ENCODE peak calls at places on chromosome 1, in ten cellular contexts. J is prostate gland, M is transverse colon, Y is body of pancreas, W is suprapubic skin, E is heart left ventricle, N is A549, L is uterus, V is right lobe of liver, A is stomach. K is an unnamed sample. For H3K4me1, the result is how much of the 10 kb centered on the place peaks cover.

GRCh38 chr1:177784394-177784793 is 185.5 kb downstream of the SEC16B start:
- DNase-seq in N (no peak), E (no peak), V (no peak), Y (no peak), A (no peak), M (no peak), L (no peak), W (no peak), J (no peak), K (no peak)

GRCh38 chr1:214008791-214009612 is 21.2 kb downstream of the PROX1 start:
- DNase-seq in M (no peak), A (no peak), N (no peak), V (no peak), E (no peak), Y (no peak), W (no peak), J (no peak), L (no peak), K (no peak)

GRCh38 chr1:223087231-223087990 is 55.6 kb downstream of the TLR5 start:
- DNase-seq in J (no peak), A (no peak), Y (no peak), V (no peak), N (no peak), M (no peak), L (peak), W (no peak), E (no peak), K (no peak)

GRCh38 chr1:214165850-214166374 is 115.0 kb upstream of the SMYD2 start:
- DNase-seq in M (no peak), N (no peak), E (no peak), W (no peak), L (no peak), A (no peak), J (no peak), Y (no peak), V (no peak), K (no peak)

GRCh38 chr1:5390497-5390896 is 601.7 kb downstream of the NPHP4 start:
- DNase-seq in Y (no peak), V (no peak), E (no peak), A (no peak), M (no peak), L (no peak), N (no peak), J (no peak), W (no peak), K (no peak)

GRCh38 chr1:171397851-171398469 is 84.0 kb downstream of the FMO4 start:
- DNase-seq in E (no peak), V (no peak), N (no peak), W (no peak), Y (no peak), J (no peak), M (no peak), L (no peak), A (no peak), K (no peak)

GRCh38 chr1:172085372-172085771 is 244.1 kb downstream of the DNM3 start:
- DNase-seq in M (no peak), J (no peak), Y (no peak), L (no peak), A (no peak), N (no peak), V (no peak), W (no peak), E (no peak), K (no peak)

GRCh38 chr1:229019647-229020281 is 251.1 kb upstream of the RAB4A start:
- DNase-seq in W (no peak), N (no peak), Y (no peak), L (no peak), J (peak), E (no peak), A (peak), V (no peak), M (no peak), K (peak)

GRCh38 chr1:47216278-47217059 is 15.6 kb downstream of the TAL1 start:
- DNase-seq in J (no peak), V (no peak), M (no peak), L (no peak), N (no peak), E (no peak), W (no peak), Y (no peak), A (no peak), K (no peak)

GRCh38 chr1:212607924-212608208 is 695 bp upstream of the ATF3 start:
- DNase-seq in J (no peak), W (no peak), V (no peak), M (no peak), A (no peak), N (no peak), Y (no peak), L (no peak), E (no peak), K (no peak)
- TF ChIP-seq POLR2A in J (no peak), W (no peak), V (peak), M (no peak), A (no peak), N (no peak), Y (no peak), L (no peak), E (no peak), K (no peak)

GRCh38 chr1:230798491-230798890 is 51.3 kb downstream of the CAPN9 start:
- DNase-seq in Y (no peak), V (no peak), L (no peak), W (no peak), A (no peak), J (no peak), M (no peak), E (no peak), N (no peak), K (no peak)
- H3K27ac ChIP-seq in Y (no peak), V (no peak), L (no peak), W (no peak), A (no peak), J (no peak), M (no peak), E (no peak), N (no peak), K (no peak)

GRCh38 chr1:231415018-231415583 is 7.0 kb downstream of the EGLN1 start:
- DNase-seq in L (no peak), V (no peak), A (no peak), E (no peak), M (no peak), N (no peak), Y (no peak), W (no peak), J (no peak), K (no peak)
- H3K4me1 ChIP-seq in L (under half), V (under half), A (half or more), E (half or more), M (under half), N (half or more), Y (half or more), W (half or more), J (under half), K (under half)

GRCh38 chr1:196651637-196652215 is at the start of gene CFH:
- DNase-seq in Y (no peak), E (no peak), N (peak), A (no peak), W (no peak), L (no peak), V (no peak), J (no peak), M (no peak), K (no peak)
- TF ChIP-seq POLR2A in Y (peak), E (no peak), N (no peak), A (no peak), W (no peak), L (no peak), V (peak), J (peak), M (peak), K (no peak)

DNA sequence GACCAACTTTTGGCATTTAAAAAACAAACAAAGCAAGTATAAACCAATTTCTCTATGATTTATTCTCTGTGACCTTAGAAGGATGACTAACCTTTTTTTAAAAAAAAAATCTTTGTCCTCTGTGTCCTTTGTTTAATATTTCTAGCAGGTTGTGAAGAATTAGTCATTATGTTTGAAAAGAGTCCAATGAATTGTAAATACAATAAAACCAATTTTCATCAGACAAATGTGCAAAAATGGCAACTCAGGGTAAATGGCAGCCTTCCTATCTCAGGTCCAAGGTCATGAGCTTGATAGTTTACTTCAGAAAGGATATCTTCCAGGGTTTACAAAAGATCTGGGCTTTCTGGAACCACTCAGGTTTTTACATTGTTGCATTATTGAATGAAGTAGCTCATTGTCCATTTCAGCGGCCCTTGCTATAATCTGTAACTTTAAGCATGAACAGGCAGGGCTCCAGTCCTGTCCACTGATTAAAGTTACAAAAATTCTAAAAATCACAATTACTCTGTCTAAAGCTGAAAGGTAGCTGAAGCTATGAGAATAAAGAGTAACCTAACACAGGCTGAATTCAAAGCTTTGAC is 11.7 kb upstream of the MAP3K21 start:
- DNase-seq in V (no peak), A (no peak), W (no peak), N (no peak), Y (no peak), M (no peak), J (no peak), L (no peak), E (no peak), K (no peak)
- H3K27ac ChIP-seq in V (no peak), A (no peak), W (no peak), N (peak), Y (peak), M (no peak), J (no peak), L (no peak), E (no peak), K (no peak)